ENCODE peak calls at places on chromosomes 12 and 14, in six cellular contexts. R is iris pigment epithelial cell; S is GM13976; D is T47D; K is stimulated activated CD4-positive, alpha-beta T cell treated with anti-CD3 and anti-CD28 coated beads, Interleukin-12 subunit alpha, Interleukin-12 subunit beta, amount 100 ng/mL, for 48 hours; O is activated effector memory CD4-positive, alpha-beta T cell treated with Interleukin-2 at 50 U/mL for 16 hours. F is an unnamed sample.

GRCh38 chr12:6957151-6957701 is 6.1 kb downstream of the PTPN6 start:
- DNase-seq in D (no peak), R (no peak), O (no peak), K (no peak), S (no peak), F (no peak)

GRCh38 chr14:58428011-58428807 is 690 bp downstream of the KIAA0586 start:
- DNase-seq in R (peak), O (no peak), S (no peak), D (peak), K (no peak), F (peak)

GRCh38 chr12:67982165-67982563 is 7.1 kb upstream of the IFNG-AS1 start:
- DNase-seq in S (no peak), K (no peak), O (no peak), D (no peak), R (no peak), F (no peak)

GRCh38 chr12:114669501-114670256 is 14.3 kb downstream of the TBX3 start:
- DNase-seq in R (peak), D (no peak), S (no peak), K (no peak), O (no peak), F (no peak)

GRCh38 chr12:10179871-10180270 is 1.0 kb downstream of the TMEM52B start:
- DNase-seq in D (no peak), K (no peak), S (no peak), R (no peak), O (no peak), F (no peak)

GRCh38 chr12:70221626-70222025 is 21.6 kb upstream of the CNOT2 start:
- DNase-seq in R (no peak), D (no peak), O (no peak), S (no peak), K (no peak), F (no peak)

GRCh38 chr14:77498984-77499527 is 440 bp upstream of the ISM2 start:
- DNase-seq in K (no peak), R (no peak), S (peak), O (no peak), D (peak), F (no peak)

GRCh38 chr14:34684578-34684977 is 29.8 kb downstream of the CFL2 start:
- DNase-seq in R (peak), O (no peak), D (no peak), S (no peak), K (no peak), F (no peak)

GRCh38 chr12:12474471-12474928 is 88.2 kb downstream of the DUSP16 start:
- DNase-seq in K (no peak), O (peak), D (no peak), R (no peak), S (no peak), F (no peak)

GRCh38 chr12:83826112-83826511 is 1086.5 kb downstream of the SLC6A15 start:
- DNase-seq in D (no peak), S (peak), K (peak), R (peak), O (no peak), F (no peak)

GRCh38 chr14:100988011-100988410 is 84.5 kb upstream of the RTL1 start:
- DNase-seq in R (peak), O (no peak), D (no peak), K (no peak), S (no peak), F (no peak)

GRCh38 chr14:29906256-29906885 is 21.3 kb downstream of the PRKD1 start:
- DNase-seq in K (no peak), D (no peak), S (no peak), O (no peak), R (peak), F (no peak)

GRCh38 chr14:80572666-80573065 is 361.4 kb upstream of the DIO2 start:
- DNase-seq in D (no peak), R (no peak), K (no peak), S (no peak), O (no peak), F (no peak)

GRCh38 chr14:105389976-105390848 is 8.1 kb upstream of the TEX22 start:
- DNase-seq in O (no peak), R (no peak), D (no peak), S (no peak), K (no peak), F (no peak)

GRCh38 chr12:58301337-58302122 is 360.2 kb downstream of the ATP23 start:
- DNase-seq in R (no peak), S (no peak), D (no peak), K (no peak), O (no peak), F (no peak)

GRCh38 chr12:95304673-95305198 is 87.1 kb downstream of the VEZT start:
- DNase-seq in O (no peak), R (peak), S (no peak), K (no peak), D (no peak), F (no peak)

GRCh38 chr14:105952826-105953225 is 426.4 kb downstream of the TMEM121 start:
- DNase-seq in K (no peak), S (no peak), O (no peak), R (no peak), D (no peak), F (no peak)

GRCh38 chr12:132559652-132560420 is 50.5 kb downstream of the LRCOL1 start:
- DNase-seq in R (peak), S (peak), D (peak), K (peak), O (peak), F (no peak)

GRCh38 chr12:53506881-53507719 is at the start of gene NPFF:
- DNase-seq in R (no peak), O (no peak), K (no peak), D (no peak), S (no peak), F (no peak)

GRCh38 chr12:33588082-33588712 is 148.6 kb upstream of the SYT10 start:
- DNase-seq in K (no peak), R (peak), S (peak), D (no peak), O (no peak), F (no peak)

F was measured in SK-N-MC.